ENCODE peak calls at places on chromosomes 5 and 9, in six cellular contexts. L is gastrocnemius medialis; Z is nephron progenitor cell; P is NCI-H2171; H is stimulated activated CD8-positive, alpha-beta memory T cell treated with anti-CD3 and anti-CD28 coated beads, Interleukin-4, amount 100 ng/mL, for 1 hour; B is T-helper 17 cell. A is an unnamed sample.

GRCh38 chr5:171783051-171783450 is 2.6 kb upstream of the SMIM23 start:
- DNase-seq in L (no peak), Z (no peak), P (no peak), H (no peak), B (no peak), A (no peak)

GRCh38 chr9:26870292-26870691 is 22.3 kb downstream of the CAAP1 start:
- DNase-seq in L (no peak), Z (no peak), P (no peak), H (no peak), B (no peak), A (no peak)

GRCh38 chr5:79108792-79109191 is 2.8 kb upstream of the BHMT start:
- DNase-seq in L (no peak), Z (no peak), P (no peak), H (no peak), B (no peak), A (no peak)

GRCh38 chr9:18250051-18250450 is 223.9 kb upstream of the ADAMTSL1 start:
- DNase-seq in L (no peak), Z (no peak), P (no peak), H (no peak), B (no peak), A (no peak)

GRCh38 chr5:9188131-9188530 is 357.7 kb downstream of the SEMA5A start:
- DNase-seq in L (no peak), Z (no peak), P (no peak), H (no peak), B (no peak), A (no peak)

GRCh38 chr5:96658272-96658671 is 3.9 kb upstream of the CAST start:
- DNase-seq in L (no peak), Z (no peak), P (no peak), H (no peak), B (no peak), A (no peak)

GRCh38 chr5:40171971-40172370 is 507.7 kb upstream of the PTGER4 start:
- DNase-seq in L (no peak), Z (no peak), P (no peak), H (no peak), B (no peak), A (no peak)

GRCh38 chr5:1541662-1542008 is 17.9 kb upstream of the LPCAT1 start:
- DNase-seq in L (no peak), Z (no peak), P (no peak), H (no peak), B (no peak), A (no peak)

A was measured in effector memory CD4-positive, alpha-beta T cell.